ENCODE peak calls at places on chromosomes 4 and X, in five cellular contexts. L, O, G, C and X are unnamed samples.

GRCh38 chr4:44916406-44916805 is 190.1 kb upstream of the GNPDA2 start:
- DNase-seq in L (no peak), O (no peak), G (no peak), C (no peak), X (no peak)

GRCh38 chr4:77021614-77022089 is 54.1 kb downstream of the CCNI start:
- DNase-seq in L (no peak), O (no peak), G (no peak), C (no peak), X (no peak)

GRCh38 chr4:156782491-156782890 is 189.1 kb downstream of the PDGFC start:
- DNase-seq in L (no peak), O (no peak), G (no peak), C (no peak), X (no peak)

GRCh38 chr4:2261110-2261852 is 628 bp downstream of the MXD4 start:
- DNase-seq in L (peak), O (peak), G (peak), C (no peak), X (peak)

GRCh38 chr4:3114377-3114776 is 39.9 kb downstream of the HTT start:
- DNase-seq in L (no peak), O (no peak), G (no peak), C (no peak), X (no peak)

GRCh38 chrX:70025464-70025863 is 24.3 kb downstream of the AWAT2 start:
- DNase-seq in L (no peak), O (no peak), G (no peak), C (no peak), X (no peak)

GRCh38 chr4:18593297-18594002 is 571.9 kb upstream of the LCORL start:
- DNase-seq in L (peak), O (peak), G (peak), C (peak), X (peak)

GRCh38 chrX:2228466-2228865 is 272.3 kb downstream of the DHRSX start:
- DNase-seq in L (no peak), O (no peak), G (no peak), C (no peak), X (no peak)

GRCh38 chr4:140654516-140654855 is 85.7 kb upstream of the UCP1 start:
- DNase-seq in L (no peak), O (no peak), G (no peak), C (peak), X (no peak)

GRCh38 chr4:85610450-85610849 is 135.5 kb downstream of the ARHGAP24 start:
- DNase-seq in L (no peak), O (no peak), G (no peak), C (no peak), X (no peak)

GRCh38 chr4:85603437-85604336 is 128.7 kb downstream of the ARHGAP24 start:
- DNase-seq in L (no peak), O (no peak), G (no peak), C (no peak), X (no peak)

GRCh38 chr4:85611661-85612060 is 136.7 kb downstream of the ARHGAP24 start:
- DNase-seq in L (no peak), O (no peak), G (no peak), C (no peak), X (no peak)

GRCh38 chr4:85606505-85606904 is 131.6 kb downstream of the ARHGAP24 start:
- DNase-seq in L (no peak), O (no peak), G (no peak), C (no peak), X (no peak)

DNA sequence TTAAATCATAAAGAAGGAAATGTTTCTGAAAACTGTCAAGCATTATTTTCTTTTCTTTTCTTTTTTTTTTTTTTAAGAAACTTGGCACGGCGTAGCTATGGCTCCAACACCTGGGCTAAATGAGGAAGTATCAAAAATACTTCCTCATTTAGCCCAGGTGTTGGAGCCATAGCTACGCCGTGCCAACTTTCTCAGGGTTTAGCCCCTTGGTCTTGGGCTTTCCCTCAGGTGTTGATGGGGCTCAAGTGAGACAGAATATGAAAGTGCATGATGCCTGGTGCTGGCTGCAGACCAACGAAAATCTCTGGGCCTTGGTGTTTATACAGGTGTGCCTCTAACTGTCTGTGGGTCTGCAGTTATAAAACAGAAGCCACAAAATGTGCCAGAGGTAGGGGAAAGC is 132.7 kb downstream of the ARHGAP24 start:
- DNase-seq in L (no peak), O (no peak), G (no peak), C (no peak), X (no peak)
- TF ChIP-seq CREB1 in L (no peak), O (no peak), G (no peak), C (no peak), X (no peak)

DNA sequence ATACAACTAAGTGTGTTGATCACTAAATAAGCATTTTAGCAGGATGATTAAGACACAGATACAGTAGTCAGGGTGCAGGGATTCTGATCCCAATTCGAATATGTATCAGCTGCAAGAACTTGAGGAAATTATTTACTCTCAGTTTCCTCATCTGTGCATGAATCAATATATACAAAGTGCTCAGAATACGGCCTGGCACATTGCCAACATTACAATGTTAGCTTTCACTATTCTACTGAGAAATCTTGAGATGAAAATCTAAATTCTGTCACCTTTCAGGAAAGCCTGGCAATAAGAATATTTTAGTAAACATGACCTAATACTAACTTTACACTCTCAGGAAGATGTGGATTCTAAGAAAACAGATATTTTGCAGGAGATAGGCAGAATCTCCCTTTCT is 1001.6 kb upstream of the IGFBP7 start:
- DNase-seq in L (no peak), O (no peak), G (no peak), C (no peak), X (no peak)
- TF ChIP-seq CREB1 in L (no peak), O (no peak), G (no peak), C (no peak), X (no peak)

GRCh38 chr4:101597204-101597603 is 193.3 kb upstream of the BANK1 start:
- DNase-seq in L (no peak), O (no peak), G (no peak), C (no peak), X (peak)
- TF ChIP-seq CREB1 in L (no peak), O (no peak), G (no peak), C (no peak), X (no peak)

GRCh38 chr4:174217273-174218126 is 66.0 kb downstream of the FBXO8 start:
- DNase-seq in L (peak), O (peak), G (no peak), C (no peak), X (peak)
- TF ChIP-seq CREB1 in L (no peak), O (no peak), G (no peak), C (no peak), X (no peak)

GRCh38 chr4:187304131-187304530 is 580.5 kb upstream of the FAT1 start:
- DNase-seq in L (peak), O (no peak), G (no peak), C (no peak), X (peak)

GRCh38 chr4:187307131-187307530 is 583.5 kb upstream of the FAT1 start:
- DNase-seq in L (no peak), O (no peak), G (no peak), C (no peak), X (no peak)

GRCh38 chr4:187312299-187312698 is 588.6 kb upstream of the FAT1 start:
- DNase-seq in L (no peak), O (no peak), G (no peak), C (no peak), X (no peak)

GRCh38 chr4:187309456-187309855 is 585.8 kb upstream of the FAT1 start:
- DNase-seq in L (no peak), O (no peak), G (no peak), C (no peak), X (no peak)
- TF ChIP-seq CREB1 in L (no peak), O (no peak), G (no peak), C (no peak), X (no peak)

DNA sequence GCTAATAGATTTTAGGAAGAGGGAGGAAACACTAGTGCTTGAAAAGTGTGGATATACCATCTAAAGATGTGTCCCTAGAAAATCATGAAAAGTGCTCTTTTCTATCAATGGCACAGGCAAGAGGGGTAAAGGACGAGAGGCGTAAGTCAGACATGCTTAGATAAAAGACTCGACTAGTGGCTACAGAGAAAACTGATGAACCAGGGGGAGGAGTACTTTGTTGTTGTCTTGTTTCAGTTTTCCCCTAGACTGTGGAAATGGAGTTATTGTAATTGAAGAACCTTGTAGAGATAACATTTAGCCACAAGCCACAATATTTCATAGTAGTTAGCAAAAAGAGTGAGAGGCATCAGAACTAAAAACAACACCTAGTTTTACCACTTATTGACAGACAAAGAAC is 21.4 kb downstream of the GALNTL6 start:
- DNase-seq in L (no peak), O (no peak), G (no peak), C (no peak), X (no peak)
- TF ChIP-seq CREB1 in L (no peak), O (no peak), G (no peak), C (no peak), X (no peak)

GRCh38 chr4:21656832-21657231 is 291.7 kb downstream of the KCNIP4 start:
- DNase-seq in L (no peak), O (no peak), G (no peak), C (peak), X (peak)
- TF ChIP-seq CREB1 in L (no peak), O (no peak), G (no peak), C (no peak), X (no peak)

GRCh38 chrX:78199851-78200250 is 60.4 kb upstream of the TAF9B start:
- DNase-seq in L (no peak), O (no peak), G (peak), C (peak), X (peak)
- TF ChIP-seq CREB1 in L (no peak), O (no peak), G (no peak), C (no peak), X (no peak)

DNA sequence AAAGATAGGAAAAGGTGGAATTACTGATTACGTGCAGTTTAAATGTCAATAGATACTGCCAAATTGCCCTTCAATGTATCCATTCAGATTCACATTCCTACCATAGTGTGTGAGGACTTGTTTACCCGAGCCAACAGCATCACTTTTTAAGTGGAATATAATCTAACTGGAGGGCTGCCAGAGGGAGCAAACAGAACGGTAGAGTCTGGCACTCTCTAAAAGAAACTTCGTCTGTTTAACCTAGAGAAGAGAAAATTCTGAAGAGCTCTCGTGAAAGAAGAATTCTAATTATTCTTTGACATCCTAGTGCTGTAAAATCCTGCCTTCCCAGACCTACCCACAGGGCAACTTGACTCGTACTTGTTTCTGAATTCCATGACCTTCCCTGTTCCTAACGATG is 23.2 kb downstream of the SMIM43 start:
- DNase-seq in L (no peak), O (no peak), G (no peak), C (no peak), X (no peak)
- TF ChIP-seq CREB1 in L (no peak), O (no peak), G (no peak), C (no peak), X (no peak)